ENCODE peak calls at places on chromosomes 6 and 20, in eight cellular contexts. F is GDM1, X is SIG-M5, E is GM23338, P is MV-4-11, R is epithelial cell of esophagus, K is fibroblast of pulmonary artery, G is HFFc6. O is an unnamed sample.

GRCh38 chr6:158516098-158516497 is 43.8 kb upstream of the TMEM181 start:
- DNase-seq in F (no peak), X (no peak), E (peak; percentile 83), P (no peak), R (no peak), K (no peak), G (no peak), O (no peak)

GRCh38 chr6:152529364-152529763 is 107.8 kb downstream of the SYNE1 start:
- DNase-seq in F (no peak), X (no peak), E (no peak), P (no peak), R (no peak), K (peak; percentile 3), G (peak; percentile 79), O (no peak)

GRCh38 chr20:45406260-45407066 is 1.6 kb upstream of the DBNDD2 start:
- DNase-seq in F (peak; percentile 4), X (no peak), E (peak; percentile 85), P (no peak), R (peak; percentile 43), K (peak; percentile 24), G (no peak), O (peak; percentile 49)

GRCh38 chr6:36737043-36737785 is 39.6 kb downstream of the RAB44 start:
- DNase-seq in F (no peak), X (no peak), E (no peak), P (no peak), R (no peak), K (no peak), G (no peak), O (no peak)

GRCh38 chr20:34515484-34516037 is 661 bp upstream of the DYNLRB1 start:
- DNase-seq in F (peak; percentile 41), X (no peak), E (peak; percentile 96), P (peak; percentile 50), R (peak; percentile 92), K (peak; percentile 51), G (peak; percentile 42), O (peak; percentile 95)

GRCh38 chr6:32854376-32855178 is 585 bp downstream of the PSMB9 start:
- DNase-seq in F (peak; percentile 33), X (no peak), E (peak; percentile 30), P (peak; percentile 60), R (peak; percentile 16), K (peak; percentile 23), G (no peak), O (no peak)

GRCh38 chr6:170292778-170293164 is 1.9 kb upstream of the DLL1 start:
- DNase-seq in F (no peak), X (no peak), E (no peak), P (peak; percentile 16), R (peak; percentile 52), K (no peak), G (no peak), O (peak; percentile 71)

GRCh38 chr6:100065348-100065747 is 71.3 kb upstream of the MCHR2 start:
- DNase-seq in F (no peak), X (no peak), E (no peak), P (no peak), R (no peak), K (no peak), G (no peak), O (no peak)

GRCh38 chr20:7691647-7692046 is 248.6 kb downstream of the HAO1 start:
- DNase-seq in F (no peak), X (no peak), E (no peak), P (no peak), R (peak; percentile 14), K (no peak), G (no peak), O (peak; percentile 89)

GRCh38 chr6:130010387-130010786 is 8.0 kb upstream of the L3MBTL3 start:
- DNase-seq in F (no peak), X (no peak), E (no peak), P (no peak), R (no peak), K (no peak), G (no peak), O (no peak)

GRCh38 chr6:52982680-52983079 is 12.4 kb downstream of the GSTA4 start:
- DNase-seq in F (no peak), X (no peak), E (no peak), P (no peak), R (no peak), K (no peak), G (no peak), O (no peak)

GRCh38 chr20:20216941-20217340 is 151.0 kb upstream of the INSM1 start:
- DNase-seq in F (no peak), X (no peak), E (no peak), P (no peak), R (no peak), K (no peak), G (no peak), O (no peak)

GRCh38 chr20:63657260-63657936 is 714 bp upstream of the RTEL1 start:
- DNase-seq in F (no peak), X (no peak), E (peak; percentile 56), P (peak; percentile 8), R (no peak), K (no peak), G (no peak), O (no peak)

GRCh38 chr6:47258724-47259347 is 50.9 kb downstream of the TNFRSF21 start:
- DNase-seq in F (no peak), X (no peak), E (no peak), P (no peak), R (no peak), K (no peak), G (no peak), O (no peak)

GRCh38 chr20:56637576-56637975 is 8.5 kb downstream of the TFAP2C start:
- DNase-seq in F (no peak), X (no peak), E (no peak), P (no peak), R (no peak), K (no peak), G (no peak), O (no peak)

GRCh38 chr6:159578629-159579028 is 114.4 kb downstream of the SOD2 start:
- DNase-seq in F (no peak), X (no peak), E (no peak), P (no peak), R (peak; percentile 49), K (no peak), G (no peak), O (no peak)

GRCh38 chr6:146582857-146583256 is 15.9 kb upstream of the ADGB start:
- DNase-seq in F (no peak), X (no peak), E (no peak), P (peak; percentile 96), R (peak; percentile 41), K (peak; percentile 39), G (no peak), O (no peak)

GRCh38 chr20:56439784-56440291 is 27.8 kb downstream of the CASS4 start:
- DNase-seq in F (no peak), X (no peak), E (no peak), P (peak; percentile 58), R (peak; percentile 13), K (peak; percentile 99), G (peak; percentile 98), O (peak; percentile 30)

GRCh38 chr20:8414611-8415274 is 282.7 kb downstream of the PLCB1 start:
- DNase-seq in F (no peak), X (no peak), E (no peak), P (no peak), R (peak; percentile 43), K (peak; percentile 71), G (peak; percentile 77), O (no peak)

GRCh38 chr6:14224359-14225103 is 107.0 kb downstream of the CD83 start:
- DNase-seq in F (no peak), X (no peak), E (no peak), P (peak; percentile 66), R (no peak), K (no peak), G (no peak), O (no peak)

GRCh38 chr20:22819134-22819533 is 216.0 kb upstream of the SSTR4 start:
- DNase-seq in F (no peak), X (no peak), E (no peak), P (no peak), R (no peak), K (no peak), G (no peak), O (no peak)

GRCh38 chr20:37397954-37398749 is 52.2 kb downstream of the SRC start:
- DNase-seq in F (no peak), X (no peak), E (no peak), P (no peak), R (no peak), K (no peak), G (no peak), O (no peak)

GRCh38 chr20:46118481-46119020 is 437 bp downstream of the CD40 start:
- DNase-seq in F (no peak), X (no peak), E (peak; percentile 81), P (no peak), R (no peak), K (no peak), G (no peak), O (peak; percentile 59)

O was measured in mesendoderm.